ENCODE peak calls at places on chromosomes 2 and 18, in four cellular contexts. Z, J, R and W are unnamed samples.

GRCh38 chr18:13917401-13917800 is 2.1 kb upstream of the MC2R start:
- DNase-seq in Z (no peak), J (no peak), R (no peak), W (no peak)

GRCh38 chr2:32342811-32343210 is 14.0 kb upstream of the BIRC6 start:
- DNase-seq in Z (no peak), R (no peak), J (no peak), W (no peak)

GRCh38 chr18:11366410-11366809 is 217.0 kb upstream of the PIEZO2 start:
- DNase-seq in Z (no peak), R (no peak), J (no peak), W (no peak)

GRCh38 chr2:168559187-168559586 is 103.1 kb downstream of the CERS6 start:
- DNase-seq in Z (no peak), R (no peak), J (no peak), W (no peak)

GRCh38 chr2:96175951-96176350 is 30.7 kb upstream of the DUSP2 start:
- DNase-seq in J (no peak), Z (peak), R (no peak), W (no peak)

GRCh38 chr2:168851674-168852320 is 38.4 kb downstream of the SPC25 start:
- DNase-seq in Z (peak), J (no peak), R (no peak), W (no peak)

GRCh38 chr2:235268535-235268934 is 225.3 kb upstream of the AGAP1 start:
- DNase-seq in J (no peak), Z (peak), R (no peak), W (no peak)

GRCh38 chr2:46299365-46300263 is 2.4 kb downstream of the EPAS1 start:
- DNase-seq in R (no peak), J (peak), Z (peak), W (no peak)

GRCh38 chr18:23992941-23993280 is 21.6 kb upstream of the TTC39C start:
- DNase-seq in J (no peak), Z (no peak), R (no peak), W (no peak)

GRCh38 chr2:20282916-20283592 is 58.1 kb upstream of the SDC1 start:
- DNase-seq in J (no peak), Z (peak), R (no peak), W (no peak)

GRCh38 chr2:227513113-227513512 is 41.2 kb downstream of the AGFG1 start:
- DNase-seq in Z (no peak), J (no peak), R (no peak), W (no peak)

GRCh38 chr18:46042571-46043123 is 29.4 kb downstream of the PSTPIP2 start:
- DNase-seq in R (no peak), Z (peak), J (no peak), W (no peak)

GRCh38 chr2:98459776-98460175 is 15.1 kb downstream of the INPP4A start:
- DNase-seq in R (no peak), Z (no peak), J (no peak), W (no peak)

GRCh38 chr18:48085781-48086487 is 155.5 kb upstream of the SMAD2 start:
- DNase-seq in Z (no peak), J (no peak), R (no peak), W (no peak)

GRCh38 chr18:22169011-22169888 is at the start of gene GATA6:
- DNase-seq in R (no peak), J (peak), Z (peak), W (peak)

GRCh38 chr2:133780099-133780996 is 212.1 kb upstream of the NCKAP5 start:
- DNase-seq in J (peak), Z (peak), R (peak), W (no peak)

GRCh38 chr18:76633504-76634259 is 138.6 kb upstream of the ZNF516 start:
- DNase-seq in Z (no peak), J (no peak), R (no peak), W (no peak)

GRCh38 chr18:74496508-74497307 is 545 bp downstream of the CNDP2 start:
- DNase-seq in J (peak), R (peak), Z (peak), W (no peak)

GRCh38 chr2:24986397-24986796 is 14.6 kb upstream of the DNAJC27 start:
- DNase-seq in Z (peak), R (no peak), J (no peak), W (no peak)

GRCh38 chr2:127640082-127641072 is 5.6 kb upstream of the GPR17 start:
- DNase-seq in J (no peak), R (peak), Z (no peak), W (no peak)

GRCh38 chr2:110773470-110773921 is 41.1 kb downstream of the ACOXL start:
- DNase-seq in J (no peak), R (no peak), Z (no peak), W (peak)

GRCh38 chr2:20573611-20574422 is 77.1 kb downstream of the HS1BP3 start:
- DNase-seq in R (no peak), J (no peak), Z (peak), W (no peak)

GRCh38 chr2:181241366-181241765 is 215.8 kb upstream of the ITGA4 start:
- DNase-seq in R (no peak), Z (no peak), J (no peak), W (no peak)

GRCh38 chr2:220703279-220703678 is 868.8 kb downstream of the EPHA4 start:
- DNase-seq in J (no peak), R (no peak), Z (peak), W (no peak)

GRCh38 chr2:48569433-48569832 is 39.5 kb downstream of the STON1 start:
- DNase-seq in Z (no peak), J (no peak), R (no peak), W (no peak)

GRCh38 chr2:216012133-216012829 is 1.1 kb downstream of the MREG start:
- DNase-seq in R (peak), J (no peak), Z (peak), W (no peak)

GRCh38 chr2:230793573-230794359 is 71.0 kb upstream of the ITM2C start:
- DNase-seq in R (no peak), J (no peak), Z (peak), W (peak)

GRCh38 chr2:84527137-84528129 is 11.1 kb downstream of the DNAH6 start:
- DNase-seq in R (no peak), J (no peak), Z (no peak), W (no peak)

GRCh38 chr2:24828641-24829040 is 35.4 kb downstream of the CENPO start:
- DNase-seq in R (no peak), Z (no peak), J (no peak), W (no peak)

GRCh38 chr2:10457846-10458563 is 9.9 kb upstream of the ODC1 start:
- DNase-seq in R (no peak), Z (peak), J (no peak), W (no peak)

GRCh38 chr2:54041135-54041534 is 70.3 kb upstream of the PSME4 start:
- DNase-seq in J (no peak), Z (no peak), R (no peak), W (no peak)

GRCh38 chr2:119809329-119810038 is 49.8 kb downstream of the PTPN4 start:
- DNase-seq in J (no peak), R (no peak), Z (peak), W (no peak)